ENCODE peak calls at places on chromosomes 11 and 22, in six cellular contexts. One of them, this sample, is unnamed.

GRCh38 chr11:4903484-4903883 is at the start of gene OR51A7:
- DNase-seq in left ventricle myocardium inferior: no peak
- DNase-seq in GM23248: no peak
- DNase-seq in right lobe of liver: no peak
- DNase-seq in aorta: no peak
- DNase-seq in right atrium auricular region: no peak
- DNase-seq in this sample: no peak

GRCh38 chr11:67267188-67268035 is 1.1 kb downstream of the GRK2 start:
- DNase-seq in aorta: peak; percentile 73
- DNase-seq in right atrium auricular region: no peak
- DNase-seq in right lobe of liver: peak; percentile 78
- DNase-seq in GM23248: no peak
- DNase-seq in left ventricle myocardium inferior: no peak
- DNase-seq in this sample: peak; percentile 51

GRCh38 chr11:5597953-5598352 is 1.5 kb downstream of the TRIM6 start:
- DNase-seq in GM23248: no peak
- DNase-seq in left ventricle myocardium inferior: no peak
- DNase-seq in right atrium auricular region: no peak
- DNase-seq in right lobe of liver: no peak
- DNase-seq in aorta: no peak
- DNase-seq in this sample: no peak

GRCh38 chr11:61267437-61267841 is 26.5 kb downstream of the PGA5 start:
- DNase-seq in aorta: no peak
- DNase-seq in GM23248: no peak
- DNase-seq in right atrium auricular region: no peak
- DNase-seq in left ventricle myocardium inferior: no peak
- DNase-seq in right lobe of liver: peak; percentile 90
- DNase-seq in this sample: no peak

GRCh38 chr11:119147604-119148333 is 1.1 kb upstream of the ABCG4 start:
- DNase-seq in left ventricle myocardium inferior: no peak
- DNase-seq in GM23248: no peak
- DNase-seq in right atrium auricular region: no peak
- DNase-seq in aorta: no peak
- DNase-seq in right lobe of liver: no peak
- DNase-seq in this sample: no peak

GRCh38 chr11:21495879-21496278 is 697.0 kb upstream of the ANO5 start:
- DNase-seq in right atrium auricular region: no peak
- DNase-seq in left ventricle myocardium inferior: no peak
- DNase-seq in aorta: no peak
- DNase-seq in GM23248: no peak
- DNase-seq in right lobe of liver: no peak
- DNase-seq in this sample: no peak

GRCh38 chr22:22933100-22933806 is 45.6 kb downstream of the IGLL5 start:
- DNase-seq in left ventricle myocardium inferior: no peak
- DNase-seq in GM23248: no peak
- DNase-seq in right lobe of liver: peak; percentile 31
- DNase-seq in right atrium auricular region: no peak
- DNase-seq in aorta: no peak
- DNase-seq in this sample: no peak

GRCh38 chr11:60307507-60308195 is 19.4 kb upstream of the MS4A6E start:
- DNase-seq in aorta: no peak
- DNase-seq in right atrium auricular region: no peak
- DNase-seq in GM23248: no peak
- DNase-seq in right lobe of liver: no peak
- DNase-seq in left ventricle myocardium inferior: no peak
- DNase-seq in this sample: no peak

GRCh38 chr11:91773090-91773489 is 451.5 kb upstream of the FAT3 start:
- DNase-seq in left ventricle myocardium inferior: no peak
- DNase-seq in aorta: no peak
- DNase-seq in right atrium auricular region: no peak
- DNase-seq in GM23248: no peak
- DNase-seq in right lobe of liver: no peak
- DNase-seq in this sample: no peak

GRCh38 chr11:131999084-131999483 is 628.7 kb downstream of the NTM start:
- DNase-seq in left ventricle myocardium inferior: no peak
- DNase-seq in GM23248: no peak
- DNase-seq in aorta: no peak
- DNase-seq in right atrium auricular region: no peak
- DNase-seq in right lobe of liver: no peak
- DNase-seq in this sample: no peak

GRCh38 chr22:30605449-30606110 is 1.4 kb upstream of the TCN2 start:
- DNase-seq in aorta: no peak
- DNase-seq in left ventricle myocardium inferior: peak; percentile 45
- DNase-seq in right lobe of liver: no peak
- DNase-seq in GM23248: peak; percentile 68
- DNase-seq in right atrium auricular region: peak; percentile 69
- DNase-seq in this sample: no peak

GRCh38 chr11:64275031-64275800 is 9.2 kb downstream of the BAD start:
- DNase-seq in right atrium auricular region: no peak
- DNase-seq in GM23248: no peak
- DNase-seq in right lobe of liver: no peak
- DNase-seq in left ventricle myocardium inferior: no peak
- DNase-seq in aorta: no peak
- DNase-seq in this sample: no peak

GRCh38 chr11:96342131-96342970 is 644 bp downstream of the MAML2 start:
- DNase-seq in aorta: no peak
- DNase-seq in GM23248: peak; percentile 62
- DNase-seq in right atrium auricular region: no peak
- DNase-seq in left ventricle myocardium inferior: no peak
- DNase-seq in right lobe of liver: no peak
- DNase-seq in this sample: no peak

GRCh38 chr11:65292866-65293265 is 21.8 kb upstream of the CDC42EP2 start:
- DNase-seq in GM23248: no peak
- DNase-seq in left ventricle myocardium inferior: no peak
- DNase-seq in aorta: no peak
- DNase-seq in right atrium auricular region: no peak
- DNase-seq in right lobe of liver: no peak
- DNase-seq in this sample: no peak

GRCh38 chr22:44031111-44031963 is 7.2 kb downstream of the PARVB start:
- DNase-seq in left ventricle myocardium inferior: no peak
- DNase-seq in right atrium auricular region: no peak
- DNase-seq in aorta: peak; percentile 48
- DNase-seq in right lobe of liver: no peak
- DNase-seq in GM23248: no peak
- DNase-seq in this sample: no peak

GRCh38 chr11:11992257-11992690 is 16.2 kb downstream of the DKK3 start:
- DNase-seq in right lobe of liver: no peak
- DNase-seq in left ventricle myocardium inferior: no peak
- DNase-seq in aorta: no peak
- DNase-seq in GM23248: peak; percentile 69
- DNase-seq in right atrium auricular region: no peak
- DNase-seq in this sample: peak; percentile 70

GRCh38 chr11:35540526-35540925 is 15.1 kb upstream of the PAMR1 start:
- DNase-seq in GM23248: peak; percentile 53
- DNase-seq in left ventricle myocardium inferior: no peak
- DNase-seq in right lobe of liver: no peak
- DNase-seq in right atrium auricular region: no peak
- DNase-seq in aorta: no peak
- DNase-seq in this sample: no peak

GRCh38 chr11:64040684-64041267 is 5.0 kb downstream of the FLRT1 start:
- DNase-seq in GM23248: no peak
- DNase-seq in left ventricle myocardium inferior: no peak
- DNase-seq in aorta: no peak
- DNase-seq in right atrium auricular region: no peak
- DNase-seq in right lobe of liver: no peak
- DNase-seq in this sample: no peak

GRCh38 chr11:23767576-23767975 is 729.3 kb upstream of the LUZP2 start:
- DNase-seq in right atrium auricular region: no peak
- DNase-seq in aorta: no peak
- DNase-seq in GM23248: no peak
- DNase-seq in left ventricle myocardium inferior: no peak
- DNase-seq in right lobe of liver: no peak
- DNase-seq in this sample: no peak

GRCh38 chr22:40202225-40202944 is 24.7 kb downstream of the TNRC6B start:
- DNase-seq in GM23248: no peak
- DNase-seq in left ventricle myocardium inferior: no peak
- DNase-seq in aorta: no peak
- DNase-seq in right atrium auricular region: no peak
- DNase-seq in right lobe of liver: no peak
- DNase-seq in this sample: no peak

GRCh38 chr22:40209945-40210485 is 32.3 kb downstream of the TNRC6B start:
- DNase-seq in aorta: no peak
- DNase-seq in left ventricle myocardium inferior: no peak
- DNase-seq in right lobe of liver: no peak
- DNase-seq in GM23248: no peak
- DNase-seq in right atrium auricular region: no peak
- DNase-seq in this sample: no peak

GRCh38 chr22:40204331-40205116 is 26.8 kb downstream of the TNRC6B start:
- DNase-seq in GM23248: peak; percentile 90
- DNase-seq in aorta: no peak
- DNase-seq in left ventricle myocardium inferior: peak; percentile 25
- DNase-seq in right atrium auricular region: no peak
- DNase-seq in right lobe of liver: no peak
- DNase-seq in this sample: peak; percentile 70

GRCh38 chr22:40203568-40203967 is 25.8 kb downstream of the TNRC6B start:
- DNase-seq in aorta: no peak
- DNase-seq in right atrium auricular region: no peak
- DNase-seq in left ventricle myocardium inferior: no peak
- DNase-seq in GM23248: peak; percentile 52
- DNase-seq in right lobe of liver: no peak
- DNase-seq in this sample: no peak

GRCh38 chr22:40206561-40206960 is 28.8 kb downstream of the TNRC6B start:
- DNase-seq in right atrium auricular region: no peak
- DNase-seq in aorta: no peak
- DNase-seq in GM23248: no peak
- DNase-seq in right lobe of liver: no peak
- DNase-seq in left ventricle myocardium inferior: no peak
- DNase-seq in this sample: no peak
- H3K4me1 ChIP-seq in right atrium auricular region: peaks cover 54% of the 10 kb centered on the region
- H3K4me1 ChIP-seq in aorta: peaks cover 3% of the 10 kb centered on the region
- H3K4me1 ChIP-seq in GM23248: peaks cover 32% of the 10 kb centered on the region
- H3K4me1 ChIP-seq in right lobe of liver: no peaks in the 10 kb centered on the region
- H3K4me1 ChIP-seq in left ventricle myocardium inferior: peaks cover 78% of the 10 kb centered on the region
- H3K4me1 ChIP-seq in this sample: peaks cover 35% of the 10 kb centered on the region

GRCh38 chr22:49796596-49797270 is 30.9 kb downstream of the BRD1 start:
- DNase-seq in right atrium auricular region: no peak
- DNase-seq in left ventricle myocardium inferior: no peak
- DNase-seq in GM23248: no peak
- DNase-seq in aorta: no peak
- DNase-seq in right lobe of liver: peak; percentile 50
- DNase-seq in this sample: no peak
- H3K36me3 ChIP-seq in right atrium auricular region: peaks cover 81% of the 10 kb centered on the region
- H3K36me3 ChIP-seq in left ventricle myocardium inferior: peaks cover 72% of the 10 kb centered on the region
- H3K36me3 ChIP-seq in GM23248: peaks cover 56% of the 10 kb centered on the region
- H3K36me3 ChIP-seq in aorta: peaks cover 3% of the 10 kb centered on the region
- H3K36me3 ChIP-seq in right lobe of liver: peaks cover 6% of the 10 kb centered on the region
- H3K36me3 ChIP-seq in this sample: peaks cover 100% of the 10 kb centered on the region

GRCh38 chr11:10528121-10528520 is 12.9 kb downstream of the RNF141 start:
- DNase-seq in right lobe of liver: no peak
- DNase-seq in GM23248: no peak
- DNase-seq in left ventricle myocardium inferior: no peak
- DNase-seq in right atrium auricular region: no peak
- DNase-seq in aorta: no peak
- DNase-seq in this sample: no peak
- H3K4me1 ChIP-seq in right lobe of liver: no peaks in the 10 kb centered on the region
- H3K4me1 ChIP-seq in GM23248: peaks cover 42% of the 10 kb centered on the region
- H3K4me1 ChIP-seq in left ventricle myocardium inferior: no peaks in the 10 kb centered on the region
- H3K4me1 ChIP-seq in right atrium auricular region: no peaks in the 10 kb centered on the region
- H3K4me1 ChIP-seq in aorta: peaks cover 4% of the 10 kb centered on the region
- H3K4me1 ChIP-seq in this sample: peaks cover 30% of the 10 kb centered on the region

GRCh38 chr11:46364791-46365190 is 16.7 kb upstream of the MDK start:
- DNase-seq in right atrium auricular region: no peak
- DNase-seq in right lobe of liver: no peak
- DNase-seq in GM23248: no peak
- DNase-seq in aorta: no peak
- DNase-seq in left ventricle myocardium inferior: no peak
- DNase-seq in this sample: no peak

GRCh38 chr11:46366661-46367161 is 14.8 kb upstream of the MDK start:
- DNase-seq in right atrium auricular region: no peak
- DNase-seq in right lobe of liver: peak; percentile 50
- DNase-seq in left ventricle myocardium inferior: no peak
- DNase-seq in aorta: no peak
- DNase-seq in GM23248: no peak
- DNase-seq in this sample: no peak

GRCh38 chr11:46367244-46367915 is 14.1 kb upstream of the MDK start:
- DNase-seq in right lobe of liver: peak; percentile 72
- DNase-seq in GM23248: peak; percentile 73
- DNase-seq in left ventricle myocardium inferior: peak; percentile 75
- DNase-seq in aorta: peak; percentile 89
- DNase-seq in right atrium auricular region: no peak
- DNase-seq in this sample: no peak

GRCh38 chr11:46367916-46368267 is 13.6 kb upstream of the MDK start:
- DNase-seq in aorta: no peak
- DNase-seq in right lobe of liver: peak; percentile 49
- DNase-seq in right atrium auricular region: no peak
- DNase-seq in GM23248: no peak
- DNase-seq in left ventricle myocardium inferior: no peak
- DNase-seq in this sample: no peak

DNA sequence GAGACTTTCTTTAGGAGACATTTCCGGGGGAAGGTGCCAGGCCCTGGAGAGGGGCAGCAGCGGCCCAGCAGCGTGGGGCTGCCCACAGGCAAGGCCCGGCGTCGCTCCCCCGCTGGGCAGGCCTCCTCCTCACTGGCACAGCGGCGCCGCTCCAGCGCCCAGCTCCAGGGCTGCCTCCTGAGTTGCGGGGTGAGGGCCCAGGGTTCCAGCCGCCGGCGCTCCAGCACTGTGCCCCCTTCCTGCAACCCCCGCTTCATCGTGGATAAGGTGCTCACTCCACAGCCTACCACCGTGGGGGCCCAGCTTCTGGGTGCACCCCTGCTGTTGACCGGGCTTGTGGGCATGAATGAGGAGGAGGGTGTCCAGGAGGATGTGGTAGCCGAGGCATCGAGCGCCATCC is 15.2 kb upstream of the MDK start:
- DNase-seq in right atrium auricular region: no peak
- DNase-seq in GM23248: no peak
- DNase-seq in left ventricle myocardium inferior: no peak
- DNase-seq in right lobe of liver: peak; percentile 52
- DNase-seq in aorta: no peak
- DNase-seq in this sample: no peak
- H3K36me3 ChIP-seq in right atrium auricular region: peaks cover 34% of the 10 kb centered on the region
- H3K36me3 ChIP-seq in GM23248: no peaks in the 10 kb centered on the region
- H3K36me3 ChIP-seq in left ventricle myocardium inferior: peaks cover 41% of the 10 kb centered on the region
- H3K36me3 ChIP-seq in right lobe of liver: no peaks in the 10 kb centered on the region
- H3K36me3 ChIP-seq in aorta: no peaks in the 10 kb centered on the region
- H3K36me3 ChIP-seq in this sample: peaks cover 33% of the 10 kb centered on the region